ENCODE peak calls at places on chromosomes 12 and 14, in six cellular contexts. M, B, K, L, D and Q are unnamed samples.

GRCh38 chr14:68146812-68147211 is 327.2 kb downstream of the RAD51B start:
- DNase-seq in L (no peak), K (no peak), D (peak; percentile 25), M (peak; percentile 85), B (no peak), Q (no peak)

GRCh38 chr14:75430106-75430505 is 2.3 kb downstream of the JDP2 start:
- DNase-seq in K (no peak), M (no peak), B (no peak), L (no peak), D (no peak), Q (no peak)

GRCh38 chr14:54329082-54329695 is 67.6 kb upstream of the CDKN3 start:
- DNase-seq in K (no peak), L (peak; percentile 60), B (peak; percentile 35), M (peak; percentile 51), D (peak; percentile 60), Q (peak; percentile 24)

GRCh38 chr14:50229646-50230045 is 1.7 kb downstream of the SOS2 start:
- DNase-seq in L (no peak), B (no peak), M (no peak), D (no peak), K (no peak), Q (no peak)

GRCh38 chr12:14256139-14256538 is 109.3 kb upstream of the ATF7IP start:
- DNase-seq in M (no peak), K (no peak), L (no peak), B (no peak), D (no peak), Q (no peak)

GRCh38 chr14:23123419-23123818 is 4.4 kb upstream of the CEBPE start:
- DNase-seq in D (no peak), B (no peak), M (no peak), K (no peak), L (peak; percentile 88), Q (no peak)

GRCh38 chr12:59677857-59678256 is 82.0 kb downstream of the SLC16A7 start:
- DNase-seq in M (no peak), K (no peak), D (no peak), B (no peak), L (no peak), Q (no peak)

GRCh38 chr12:100186071-100186470 is 14.5 kb upstream of the ACTR6 start:
- DNase-seq in B (no peak), K (no peak), M (no peak), L (no peak), D (no peak), Q (no peak)

GRCh38 chr12:120007272-120007671 is 18.2 kb downstream of the BICDL1 start:
- DNase-seq in M (no peak), D (no peak), K (peak; percentile 41), L (no peak), B (no peak), Q (peak; percentile 26)

GRCh38 chr12:19700969-19701368 is 261.7 kb downstream of the AEBP2 start:
- DNase-seq in M (no peak), B (no peak), L (no peak), D (no peak), K (no peak), Q (no peak)

GRCh38 chr14:66403183-66403582 is 83.0 kb upstream of the CCDC196 start:
- DNase-seq in B (peak; percentile 45), D (peak; percentile 13), L (no peak), M (peak; percentile 50), K (peak; percentile 8), Q (no peak)

GRCh38 chr12:73769337-73769736 is 768.3 kb upstream of the ATXN7L3B start:
- DNase-seq in K (no peak), B (no peak), M (no peak), L (no peak), D (no peak), Q (no peak)

GRCh38 chr12:87931764-87932163 is 97.4 kb downstream of the C12orf50 start:
- DNase-seq in B (no peak), D (no peak), L (no peak), K (no peak), M (peak; percentile 30), Q (no peak)

GRCh38 chr12:57490126-57490525 is 2.3 kb downstream of the MARS1 start:
- DNase-seq in M (no peak), L (no peak), D (no peak), B (no peak), K (no peak), Q (no peak)

GRCh38 chr12:1591029-1591428 is 3.4 kb downstream of the FBXL14 start:
- DNase-seq in K (no peak), L (no peak), M (peak; percentile 52), D (peak; percentile 67), B (peak; percentile 63), Q (peak; percentile 50)

GRCh38 chr12:50579757-50580267 is 75.0 kb downstream of the DIP2B start:
- DNase-seq in K (peak; percentile 46), L (no peak), M (peak; percentile 82), D (peak; percentile 25), B (no peak), Q (peak; percentile 44)

GRCh38 chr12:76037130-76038105 is 5.8 kb upstream of the PHLDA1 start:
- DNase-seq in K (peak; percentile 24), M (peak; percentile 70), B (peak; percentile 80), D (peak; percentile 48), L (peak; percentile 49), Q (peak; percentile 46)

GRCh38 chr12:49359671-49360070 is 7.6 kb upstream of the SPATS2 start:
- DNase-seq in M (peak; percentile 45), L (no peak), D (no peak), B (no peak), K (no peak), Q (no peak)

GRCh38 chr12:118354903-118355302 is 17.8 kb downstream of the TAOK3 start:
- DNase-seq in K (peak; percentile 38), D (no peak), B (no peak), L (no peak), M (peak; percentile 30), Q (no peak)

GRCh38 chr14:99676657-99677056 is 7.4 kb upstream of the CYP46A1 start:
- DNase-seq in L (no peak), B (no peak), M (no peak), K (no peak), D (no peak), Q (no peak)

GRCh38 chr14:92633724-92634123 is 114.7 kb downstream of the LGMN start:
- DNase-seq in B (no peak), M (no peak), K (no peak), D (no peak), L (no peak), Q (no peak)

GRCh38 chr14:60945984-60946383 is 34.9 kb downstream of the TRMT5 start:
- DNase-seq in D (no peak), K (no peak), B (no peak), M (no peak), L (no peak), Q (no peak)

GRCh38 chr12:75862692-75863471 is 168.7 kb downstream of the PHLDA1 start:
- DNase-seq in M (peak; percentile 94), L (no peak), K (no peak), D (peak; percentile 67), B (no peak), Q (no peak)

GRCh38 chr12:124148481-124148880 is 146.4 kb upstream of the RFLNA start:
- DNase-seq in B (no peak), L (peak; percentile 71), K (no peak), M (no peak), D (no peak), Q (no peak)

GRCh38 chr12:131384544-131384855 is 326.4 kb upstream of the SFSWAP start:
- DNase-seq in K (no peak), M (no peak), B (no peak), D (no peak), L (no peak), Q (no peak)
- TF ChIP-seq CTCF in K (no peak), M (no peak), B (no peak), D (no peak), L (no peak), Q (no peak)

GRCh38 chr12:98574110-98574509 is 19.4 kb upstream of the SLC25A3 start:
- DNase-seq in M (peak; percentile 17), L (no peak), D (no peak), K (no peak), B (no peak), Q (no peak)

GRCh38 chr12:98575013-98575412 is 18.5 kb upstream of the SLC25A3 start:
- DNase-seq in M (no peak), B (no peak), D (no peak), K (no peak), L (no peak), Q (no peak)

GRCh38 chr12:98572010-98572409 is 21.5 kb upstream of the SLC25A3 start:
- DNase-seq in L (no peak), B (no peak), M (no peak), D (peak; percentile 32), K (no peak), Q (no peak)
- TF ChIP-seq CTCF in L (peak; percentile 57), B (peak; percentile 26), M (no peak), D (no peak), K (peak; percentile 42), Q (peak; percentile 2)

GRCh38 chr12:110583137-110584059 is at the start of gene PPTC7:
- DNase-seq in B (peak; percentile 90), K (peak; percentile 96), L (peak; percentile 98), M (peak; percentile 93), D (peak; percentile 89), Q (peak; percentile 94)

GRCh38 chr12:110582286-110583136 is 607 bp downstream of the PPTC7 start:
- DNase-seq in M (peak; percentile 81), B (peak; percentile 26), D (no peak), K (peak; percentile 86), L (peak; percentile 54), Q (peak; percentile 56)

GRCh38 chr12:110590059-110590458 is 6.9 kb upstream of the PPTC7 start:
- DNase-seq in L (no peak), D (no peak), M (no peak), K (no peak), B (no peak), Q (no peak)

GRCh38 chr12:110581951-110582285 is 1.2 kb downstream of the PPTC7 start:
- DNase-seq in L (no peak), D (no peak), M (peak; percentile 44), K (no peak), B (no peak), Q (no peak)

GRCh38 chr12:110585231-110585799 is 2.2 kb upstream of the PPTC7 start:
- DNase-seq in D (no peak), K (no peak), L (no peak), M (peak; percentile 54), B (no peak), Q (no peak)
- TF ChIP-seq CTCF in D (no peak), K (no peak), L (no peak), M (no peak), B (no peak), Q (no peak)

GRCh38 chr12:69066420-69067373 is 133.7 kb upstream of the CPM start:
- DNase-seq in M (no peak), L (no peak), B (no peak), D (no peak), K (no peak), Q (no peak)
- TF ChIP-seq CTCF in M (no peak), L (no peak), B (no peak), D (no peak), K (no peak), Q (no peak)

GRCh38 chr12:3333991-3334391 is 157.0 kb upstream of the PRMT8 start:
- DNase-seq in D (no peak), K (no peak), M (no peak), B (no peak), L (no peak), Q (no peak)
- TF ChIP-seq CTCF in D (no peak), K (no peak), M (no peak), B (no peak), L (no peak), Q (no peak)